ENCODE peak calls at places on chromosome 2, in eight cellular contexts. B is H54; H is activated gamma-delta T cell treated with anti-CD3 and anti-CD28 coated beads, Interleukin-2, amount 50 U/mL, for 16 hours; U is stimulated activated CD8-positive, alpha-beta memory T cell treated with anti-CD3 and anti-CD28 coated beads, Interleukin-15, amount 100 ng/mL, for 1 hour; P is activated CD4-positive, alpha-beta memory T cell treated with anti-CD3 and anti-CD28 coated beads, Interleukin-2, amount 10 ng/mL, durations not matched to agents 7 days and 5 days; Z is left ventricle myocardium superior; R is frontal cortex; S is activated naive CD8-positive, alpha-beta T cell treated with anti-CD3 and anti-CD28 coated beads, Interleukin-2, amount 50 U/mL, for 24 hours. F is an unnamed sample.

GRCh38 chr2:117170897-117171296 is 643.6 kb upstream of the DDX18 start:
- DNase-seq in B (no peak), H (no peak), U (no peak), P (no peak), Z (no peak), R (no peak), S (no peak), F (no peak)

GRCh38 chr2:37324536-37324785 is 172 bp downstream of the PRKD3 start:
- DNase-seq in B (no peak), H (peak), U (no peak), P (no peak), Z (peak), R (no peak), S (no peak), F (peak)

GRCh38 chr2:201949036-201950012 is 84.3 kb upstream of the FZD7 start:
- DNase-seq in B (no peak), H (no peak), U (no peak), P (no peak), Z (no peak), R (no peak), S (no peak), F (no peak)

GRCh38 chr2:239366740-239367139 is 34.1 kb downstream of the HDAC4 start:
- DNase-seq in B (no peak), H (no peak), U (no peak), P (no peak), Z (no peak), R (no peak), S (no peak), F (no peak)

GRCh38 chr2:146077156-146077555 is 1557.2 kb upstream of the ZEB2 start:
- DNase-seq in B (no peak), H (no peak), U (no peak), P (no peak), Z (no peak), R (no peak), S (no peak), F (no peak)

GRCh38 chr2:52269696-52270485 is 1238.0 kb upstream of the NRXN1 start:
- DNase-seq in B (no peak), H (no peak), U (no peak), P (no peak), Z (no peak), R (no peak), S (no peak), F (no peak)

GRCh38 chr2:106941372-106941993 is 55.5 kb upstream of the ST6GAL2 start:
- DNase-seq in B (no peak), H (no peak), U (no peak), P (no peak), Z (no peak), R (no peak), S (no peak), F (no peak)

GRCh38 chr2:185291035-185291647 is 447.5 kb upstream of the FSIP2 start:
- DNase-seq in B (no peak), H (no peak), U (no peak), P (no peak), Z (peak), R (no peak), S (peak), F (peak)

GRCh38 chr2:219247678-219248642 is 2.7 kb downstream of the STK16 start:
- DNase-seq in B (no peak), H (peak), U (no peak), P (peak), Z (no peak), R (no peak), S (peak), F (no peak)

GRCh38 chr2:27702302-27702701 is 38.6 kb downstream of the SLC4A1AP start:
- DNase-seq in B (no peak), H (no peak), U (no peak), P (no peak), Z (no peak), R (no peak), S (no peak), F (no peak)